ENCODE peak calls at places on chromosomes 3 and 15, in four cellular contexts. D is AG04450, O is astrocyte, Z is OCI-LY7. H is an unnamed sample.

GRCh38 chr3:193791041-193792032 is 198.3 kb downstream of the OPA1 start:
- DNase-seq in D (no peak), Z (peak; percentile 16), O (no peak), H (no peak)

GRCh38 chr3:195662-196061 is 901 bp upstream of the CHL1 start:
- DNase-seq in Z (no peak), O (no peak), D (no peak), H (no peak)

GRCh38 chr3:11568503-11569155 is 75.1 kb downstream of the VGLL4 start:
- DNase-seq in D (peak; percentile 75), O (peak; percentile 95), Z (no peak), H (no peak)

GRCh38 chr3:31102196-31102879 is 207.9 kb upstream of the GADL1 start:
- DNase-seq in O (no peak), Z (no peak), D (no peak), H (no peak)

GRCh38 chr3:47283596-47284364 is 1.0 kb downstream of the KLHL18 start:
- DNase-seq in Z (peak; percentile 52), D (no peak), O (no peak), H (no peak)

GRCh38 chr15:71747128-71748083 is 62.9 kb upstream of the NR2E3 start:
- DNase-seq in D (peak; percentile 23), O (peak; percentile 82), Z (no peak), H (no peak)

GRCh38 chr15:101046826-101047225 is 127.7 kb downstream of the LRRK1 start:
- DNase-seq in D (no peak), Z (no peak), O (no peak), H (peak; percentile 44)

GRCh38 chr3:31721709-31722108 is 189.0 kb downstream of the STT3B start:
- DNase-seq in Z (no peak), O (no peak), D (peak; percentile 54), H (no peak)

GRCh38 chr3:121592856-121593702 is at the start of gene FBXO40:
- DNase-seq in Z (peak; percentile 66), O (no peak), D (no peak), H (no peak)

GRCh38 chr3:142353571-142353970 is 94.3 kb downstream of the XRN1 start:
- DNase-seq in Z (no peak), O (peak; percentile 50), D (no peak), H (no peak)

GRCh38 chr3:126350502-126351085 is 6.6 kb downstream of the KLF15 start:
- DNase-seq in D (no peak), O (no peak), Z (no peak), H (no peak)

GRCh38 chr15:99955532-99955931 is 222.3 kb upstream of the LYSMD4 start:
- DNase-seq in O (no peak), D (no peak), Z (no peak), H (no peak)

GRCh38 chr3:194824100-194824499 is 138.4 kb downstream of the FAM43A start:
- DNase-seq in Z (no peak), D (no peak), O (no peak), H (no peak)

GRCh38 chr15:44033894-44034293 is 161.2 kb downstream of the FRMD5 start:
- DNase-seq in O (peak; percentile 66), Z (no peak), D (no peak), H (no peak)

GRCh38 chr3:64766463-64766862 is 78.7 kb upstream of the ADAMTS9 start:
- DNase-seq in Z (no peak), O (no peak), D (no peak), H (no peak)

GRCh38 chr3:173395412-173396181 is 1.9 kb upstream of the NLGN1 start:
- DNase-seq in O (peak; percentile 85), D (peak; percentile 39), Z (no peak), H (peak; percentile 75)

GRCh38 chr3:103712320-103713008 is 1277.6 kb downstream of the ZPLD1 start:
- DNase-seq in Z (no peak), D (no peak), O (peak; percentile 59), H (no peak)

GRCh38 chr3:15317164-15317477 is 15.3 kb downstream of the SH3BP5 start:
- DNase-seq in O (peak; percentile 84), D (no peak), Z (no peak), H (no peak)

GRCh38 chr3:161273589-161274218 is 52.6 kb downstream of the NMD3 start:
- DNase-seq in Z (peak; percentile 60), D (no peak), O (no peak), H (peak; percentile 8)
- TF ChIP-seq CTCF in Z (peak; percentile 88), D (peak; percentile 61), O (peak; percentile 45), H (peak; percentile 46)

GRCh38 chr3:189512039-189512438 is 119.2 kb upstream of the TP63 start:
- DNase-seq in D (no peak), Z (no peak), O (no peak), H (peak; percentile 19)
- TF ChIP-seq CTCF in D (no peak), Z (no peak), O (no peak), H (peak; percentile 47)

GRCh38 chr15:64009798-64010241 is 36.5 kb downstream of the DAPK2 start:
- DNase-seq in Z (peak; percentile 46), D (no peak), O (peak; percentile 66), H (no peak)

GRCh38 chr15:64008177-64008576 is 38.1 kb downstream of the DAPK2 start:
- DNase-seq in Z (no peak), D (no peak), O (no peak), H (no peak)

GRCh38 chr15:64013179-64014043 is 32.9 kb downstream of the DAPK2 start:
- DNase-seq in D (no peak), O (peak; percentile 38), Z (no peak), H (no peak)

GRCh38 chr15:64009241-64009640 is 37.0 kb downstream of the DAPK2 start:
- DNase-seq in D (no peak), O (no peak), Z (no peak), H (no peak)

DNA sequence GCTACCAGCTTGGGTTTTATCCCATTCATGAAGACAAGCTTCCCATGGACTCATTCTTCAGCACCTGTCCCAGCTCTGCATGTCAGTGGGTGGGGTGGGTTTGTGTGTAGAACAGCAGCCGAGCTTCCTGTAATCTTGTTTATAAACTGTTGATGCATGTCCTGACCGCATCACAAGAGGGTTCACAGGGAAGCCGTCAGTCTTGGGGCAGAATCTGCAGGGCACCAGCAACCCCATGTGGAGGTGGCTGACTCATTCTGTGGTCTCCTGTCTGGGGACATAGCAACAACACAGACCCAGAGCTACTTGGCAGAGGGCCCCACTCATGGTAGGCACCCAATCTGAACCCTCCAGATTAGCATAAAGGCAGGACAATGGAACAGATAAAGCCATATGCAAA is 35.6 kb downstream of the DAPK2 start:
- DNase-seq in Z (peak; percentile 94), O (peak; percentile 90), D (no peak), H (peak; percentile 75)
- TF ChIP-seq CTCF in Z (peak; percentile 70), O (no peak), D (no peak), H (peak; percentile 65)

DNA sequence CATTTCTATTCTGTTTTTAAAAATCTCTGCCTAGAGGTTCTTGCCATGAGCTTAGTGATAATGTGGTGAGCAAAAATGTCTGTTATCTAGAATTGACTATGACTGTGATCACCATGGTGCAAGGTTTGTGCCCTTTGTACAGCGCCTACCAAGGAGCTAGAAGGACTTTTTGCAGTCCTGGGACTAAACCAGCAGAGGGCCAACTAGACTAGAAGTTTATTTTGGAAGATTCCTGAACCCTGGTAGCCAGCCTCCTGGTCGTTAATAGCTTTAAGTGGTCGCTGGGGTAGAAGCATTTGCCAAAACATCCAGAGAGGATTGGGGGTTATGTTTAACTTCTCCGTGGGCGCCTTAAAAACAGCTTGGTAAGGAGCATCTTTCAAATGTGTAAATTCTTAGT is 7.8 kb downstream of the SCG5 start:
- DNase-seq in D (no peak), Z (no peak), O (no peak), H (no peak)
- TF ChIP-seq CTCF in D (peak; percentile 61), Z (peak; percentile 52), O (peak; percentile 57), H (peak; percentile 3)

GRCh38 chr3:150783920-150784746 is 21.2 kb upstream of the SIAH2 start:
- DNase-seq in O (peak; percentile 8), D (no peak), Z (no peak), H (peak; percentile 51)

GRCh38 chr3:150786791-150787190 is 23.8 kb upstream of the SIAH2 start:
- DNase-seq in D (no peak), O (peak; percentile 50), Z (no peak), H (no peak)

GRCh38 chr3:150784747-150785125 is 21.8 kb upstream of the SIAH2 start:
- DNase-seq in D (no peak), O (no peak), Z (no peak), H (no peak)

GRCh38 chr3:150790621-150791020 is 27.7 kb upstream of the SIAH2 start:
- DNase-seq in O (no peak), D (no peak), Z (no peak), H (no peak)

DNA sequence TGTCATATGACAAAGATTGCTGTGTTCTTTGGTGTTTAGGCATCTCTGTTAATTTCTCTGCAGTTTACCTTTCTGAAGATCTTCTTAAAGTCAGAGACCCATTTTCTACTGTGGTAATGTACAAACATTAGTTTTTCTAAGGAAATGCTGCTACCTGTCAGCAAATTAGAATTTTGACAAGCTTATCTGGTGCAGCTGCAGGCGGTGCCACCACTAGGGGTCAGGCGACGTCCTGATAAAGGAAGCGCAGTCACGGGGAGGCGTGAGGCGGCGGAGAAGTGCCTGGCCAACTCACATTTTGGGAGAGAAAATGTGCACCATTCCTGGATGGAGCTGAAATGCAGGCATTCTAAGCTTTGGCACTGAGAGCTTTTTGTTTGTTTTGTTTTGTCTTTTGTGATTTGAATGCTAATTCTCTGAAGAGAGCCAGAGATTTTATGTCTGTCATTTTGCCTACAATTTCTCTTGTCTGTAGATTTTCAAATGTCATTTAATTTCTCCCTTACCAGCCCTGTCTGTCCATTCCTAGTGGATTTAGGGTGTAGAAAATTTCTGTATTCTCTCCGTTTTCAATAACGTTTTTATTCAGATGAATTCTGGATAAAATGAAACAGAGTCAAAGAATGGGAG is 24.9 kb upstream of the SIAH2 start:
- DNase-seq in O (peak; percentile 43), D (no peak), Z (peak; percentile 76), H (no peak)
- TF ChIP-seq CTCF in O (peak; percentile 96), D (peak; percentile 93), Z (peak; percentile 98), H (peak; percentile 99)

GRCh38 chr3:13614607-13615006 is 65.7 kb downstream of the FBLN2 start:
- DNase-seq in D (no peak), O (no peak), Z (no peak), H (no peak)
- TF ChIP-seq CTCF in D (no peak), O (no peak), Z (no peak), H (no peak)

DNA sequence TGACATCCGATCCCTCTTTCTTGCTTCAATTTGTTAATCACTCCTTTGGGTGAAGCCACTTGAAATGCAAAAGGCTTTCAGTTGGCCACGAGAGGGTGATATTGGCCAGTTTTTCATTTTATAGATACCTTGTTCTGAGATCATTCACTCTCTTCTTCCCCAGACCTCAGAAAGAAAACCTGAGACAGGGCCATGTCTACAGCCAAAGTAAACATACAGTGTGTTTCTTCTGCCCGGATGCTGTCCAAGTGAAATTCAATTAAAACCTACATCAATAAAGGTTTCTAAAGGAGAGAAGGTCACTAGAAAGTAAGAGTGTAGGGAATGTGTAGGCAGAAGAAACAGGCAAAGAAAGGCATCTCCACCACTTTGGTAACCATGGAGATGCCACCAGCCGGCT is 39.5 kb upstream of the FMN1 start:
- DNase-seq in D (no peak), O (peak; percentile 38), Z (peak; percentile 51), H (peak; percentile 18)
- TF ChIP-seq CTCF in D (peak; percentile 56), O (peak; percentile 77), Z (peak; percentile 81), H (peak; percentile 31)

DNA sequence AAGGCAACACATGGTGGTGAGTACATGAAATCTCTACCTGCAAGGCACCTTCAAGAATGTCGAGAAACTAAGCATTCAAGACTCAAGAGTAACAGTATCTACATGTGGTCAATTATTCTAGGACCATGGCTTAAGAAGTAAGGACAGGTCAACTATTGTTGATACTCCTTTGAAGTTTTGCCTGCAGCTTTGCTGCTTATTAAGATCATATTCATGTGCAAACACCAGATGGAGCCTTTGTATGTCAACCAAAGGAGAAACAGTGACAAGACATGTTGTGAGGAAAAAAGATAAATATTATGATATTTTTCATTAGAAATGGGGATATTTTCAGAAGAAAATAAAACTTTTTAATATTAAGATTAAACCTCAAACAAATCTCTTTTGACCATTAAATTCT is 52.3 kb upstream of the FGF7 start:
- DNase-seq in D (no peak), O (no peak), Z (peak; percentile 10), H (no peak)
- TF ChIP-seq CTCF in D (peak; percentile 34), O (no peak), Z (peak; percentile 41), H (peak; percentile 16)

GRCh38 chr3:113287818-113288648 is 76.7 kb downstream of the BOC start:
- DNase-seq in Z (peak; percentile 64), D (peak; percentile 53), O (peak; percentile 27), H (peak; percentile 69)
- TF ChIP-seq CTCF in Z (peak; percentile 98), D (peak; percentile 100), O (peak; percentile 100), H (peak; percentile 95)